ENCODE peak calls at places on chromosomes 11 and 22, in six cellular contexts. I is right atrium auricular region; S is stimulated activated CD8-positive, alpha-beta memory T cell treated with anti-CD3 and anti-CD28 coated beads, Interleukin-4, amount 100 ng/mL, for 1 hour; R is activated CD8-positive, alpha-beta T cell treated with anti-CD3 and anti-CD28 coated beads for 36 hours; D is pancreas; T is activated effector memory CD4-positive, alpha-beta T cell treated with anti-CD3 and anti-CD28 coated beads, Interleukin-2, amount 50 U/mL, for 16 hours. E is an unnamed sample.

GRCh38 chr11:4848908-4849307 is at the start of gene OR51S1:
- DNase-seq in I (no peak), T (no peak), D (no peak), S (no peak), R (no peak), E (no peak)

GRCh38 chr11:128931661-128932060 is 11.0 kb downstream of the TP53AIP1 start:
- DNase-seq in T (no peak), R (no peak), S (no peak), I (no peak), D (no peak), E (no peak)

GRCh38 chr11:57476223-57476882 is 16.0 kb downstream of the RTN4RL2 start:
- DNase-seq in I (no peak), T (peak; percentile 70), D (peak; percentile 61), S (no peak), R (peak; percentile 54), E (peak; percentile 76)

GRCh38 chr11:116506446-116506845 is 266.3 kb downstream of the BUD13 start:
- DNase-seq in R (no peak), T (no peak), S (no peak), I (no peak), D (no peak), E (no peak)

GRCh38 chr11:57479925-57480324 is 19.6 kb downstream of the RTN4RL2 start:
- DNase-seq in S (no peak), D (no peak), T (no peak), R (no peak), I (no peak), E (no peak)

GRCh38 chr22:23485490-23485889 is 94.6 kb downstream of the IGLL1 start:
- DNase-seq in T (no peak), S (no peak), D (no peak), R (no peak), I (no peak), E (no peak)

GRCh38 chr11:67272327-67273259 is 6.3 kb downstream of the GRK2 start:
- DNase-seq in D (peak; percentile 6), S (no peak), T (peak; percentile 74), I (no peak), R (peak; percentile 70), E (no peak)

GRCh38 chr22:34800265-34800664 is 265.7 kb upstream of the ISX start:
- DNase-seq in S (no peak), R (no peak), I (no peak), T (no peak), D (no peak), E (no peak)

GRCh38 chr11:47271961-47272661 is 2.2 kb downstream of the MADD start:
- DNase-seq in R (peak; percentile 16), D (peak; percentile 58), T (no peak), S (no peak), I (no peak), E (no peak)

GRCh38 chr11:17272823-17273222 is 3.7 kb upstream of the NUCB2 start:
- DNase-seq in R (no peak), I (no peak), D (no peak), S (no peak), T (no peak), E (no peak)

GRCh38 chr22:49787861-49788260 is 39.8 kb downstream of the BRD1 start:
- DNase-seq in T (no peak), S (no peak), D (no peak), R (no peak), I (no peak), E (no peak)

GRCh38 chr11:35077709-35078695 is 61.0 kb upstream of the CD44 start:
- DNase-seq in I (no peak), R (peak; percentile 77), T (peak; percentile 80), D (no peak), S (no peak), E (no peak)

GRCh38 chr11:123544631-123545375 is 109.6 kb downstream of the SCN3B start:
- DNase-seq in I (no peak), R (no peak), T (no peak), D (no peak), S (no peak), E (no peak)

GRCh38 chr22:45553333-45554039 is 50.8 kb downstream of the FBLN1 start:
- DNase-seq in R (peak; percentile 73), I (peak; percentile 88), T (peak; percentile 73), S (no peak), D (peak; percentile 41), E (peak; percentile 89)

GRCh38 chr11:115528217-115528616 is 24.0 kb upstream of the CADM1 start:
- DNase-seq in T (no peak), D (no peak), S (no peak), I (no peak), R (no peak), E (no peak)

GRCh38 chr22:48826546-48826945 is 1001.1 kb downstream of the BRD1 start:
- DNase-seq in S (no peak), I (no peak), R (no peak), D (no peak), T (peak; percentile 57), E (peak; percentile 35)

GRCh38 chr22:30485362-30485988 is 13.7 kb upstream of the SEC14L3 start:
- DNase-seq in S (peak; percentile 50), D (peak; percentile 31), I (peak; percentile 62), R (peak; percentile 82), T (peak; percentile 91), E (peak; percentile 91)

GRCh38 chr11:92453055-92453454 is 228.4 kb downstream of the FAT3 start:
- DNase-seq in D (no peak), S (no peak), T (no peak), R (no peak), I (no peak), E (no peak)

GRCh38 chr11:101444164-101444563 is 139.6 kb downstream of the TRPC6 start:
- DNase-seq in R (no peak), I (no peak), T (no peak), D (peak; percentile 9), S (no peak), E (no peak)

GRCh38 chr22:39475337-39475736 is 18.5 kb downstream of the MGAT3 start:
- DNase-seq in D (no peak), R (no peak), T (no peak), S (no peak), I (no peak), E (no peak)

GRCh38 chr11:45881708-45882368 is 3.6 kb upstream of the MAPK8IP1 start:
- DNase-seq in I (no peak), T (no peak), S (no peak), R (no peak), D (no peak), E (no peak)

GRCh38 chr11:69003866-69004311 is 9.2 kb downstream of the MRGPRF start:
- DNase-seq in D (no peak), R (no peak), S (no peak), T (peak; percentile 45), I (no peak), E (no peak)

GRCh38 chr11:127108838-127109237 is 108.3 kb upstream of the KIRREL3 start:
- DNase-seq in S (no peak), R (no peak), I (no peak), T (no peak), D (no peak), E (no peak)

GRCh38 chr11:28673687-28674431 is 565.7 kb downstream of the METTL15 start:
- DNase-seq in S (no peak), I (no peak), R (no peak), D (no peak), T (no peak), E (no peak)

GRCh38 chr11:39458481-39458880 is 2001.0 kb downstream of the LRRC4C start:
- DNase-seq in D (no peak), S (no peak), I (no peak), R (no peak), T (no peak), E (no peak)

GRCh38 chr11:1122356-1123002 is 35.3 kb upstream of the MUC5AC start:
- DNase-seq in I (no peak), T (peak; percentile 49), R (no peak), D (no peak), S (no peak), E (peak; percentile 13)

GRCh38 chr11:86949995-86950993 is 4.9 kb downstream of the FZD4 start:
- DNase-seq in R (no peak), D (no peak), T (no peak), S (no peak), I (no peak), E (no peak)

GRCh38 chr11:102323542-102324261 is 6.4 kb downstream of the BIRC3 start:
- DNase-seq in I (no peak), T (no peak), S (no peak), D (no peak), R (no peak), E (no peak)

GRCh38 chr11:36447514-36447913 is 62.6 kb downstream of the TRAF6 start:
- DNase-seq in I (no peak), T (no peak), S (no peak), R (no peak), D (no peak), E (no peak)

GRCh38 chr22:45638197-45638596 is 33.4 kb upstream of the ATXN10 start:
- DNase-seq in S (no peak), T (no peak), R (no peak), D (no peak), I (no peak), E (no peak)

GRCh38 chr11:86186420-86186819 is 58.1 kb upstream of the EED start:
- DNase-seq in S (no peak), R (no peak), D (no peak), I (no peak), T (no peak), E (no peak)

GRCh38 chr11:6606471-6607189 is 3.1 kb downstream of the ILK start:
- DNase-seq in T (peak; percentile 84), D (peak; percentile 93), S (peak; percentile 21), I (peak; percentile 96), R (peak; percentile 86), E (peak; percentile 81)

GRCh38 chr11:118632577-118633318 is 25.3 kb downstream of the PHLDB1 start:
- DNase-seq in S (no peak), R (no peak), T (no peak), I (no peak), D (no peak), E (no peak)

GRCh38 chr11:48101958-48102357 is 114.7 kb upstream of the OR4B1 start:
- DNase-seq in I (peak; percentile 55), R (no peak), D (no peak), T (no peak), S (no peak), E (no peak)

GRCh38 chr11:122681731-122682130 is 26.2 kb downstream of the UBASH3B start:
- DNase-seq in D (no peak), S (no peak), T (no peak), I (no peak), R (peak; percentile 33), E (no peak)

GRCh38 chr11:22467741-22468140 is 129.6 kb downstream of the SLC17A6 start:
- DNase-seq in I (no peak), D (no peak), T (no peak), S (no peak), R (no peak), E (no peak)

E was measured in activated CD8-positive, alpha-beta memory T cell treated with anti-CD3 and anti-CD28 coated beads, Interleukin-2, amount 50 U/mL, for 48 hours.